ENCODE peak calls at places on chromosomes 7 and 10, in eight cellular contexts. One of them, this sample, is unnamed. For H3K4me1, the result is how much of the 10 kb centered on the place peaks cover.

GRCh38 chr7:139942686-139943085 is 113.6 kb downstream of the TBXAS1 start:
- DNase-seq in astrocyte: no peak
- DNase-seq in cardiac muscle cell: peak
- DNase-seq in upper lobe of right lung: no peak
- DNase-seq in heart left ventricle: no peak
- DNase-seq in A549: no peak
- DNase-seq in fibroblast of lung: no peak
- DNase-seq in mammary epithelial cell: no peak
- DNase-seq in this sample: no peak

GRCh38 chr10:77592946-77593636 is 44.5 kb downstream of the KCNMA1 start:
- DNase-seq in A549: peak
- DNase-seq in fibroblast of lung: peak
- DNase-seq in cardiac muscle cell: peak
- DNase-seq in astrocyte: peak
- DNase-seq in mammary epithelial cell: peak
- DNase-seq in upper lobe of right lung: no peak
- DNase-seq in heart left ventricle: no peak
- DNase-seq in this sample: no peak

GRCh38 chr10:98041352-98042043 is 11.1 kb upstream of the CRTAC1 start:
- DNase-seq in cardiac muscle cell: peak
- DNase-seq in fibroblast of lung: peak
- DNase-seq in mammary epithelial cell: peak
- DNase-seq in A549: peak
- DNase-seq in upper lobe of right lung: peak
- DNase-seq in astrocyte: peak
- DNase-seq in heart left ventricle: peak
- DNase-seq in this sample: peak

GRCh38 chr10:91380873-91381561 is 29.1 kb upstream of the HECTD2 start:
- DNase-seq in upper lobe of right lung: no peak
- DNase-seq in heart left ventricle: peak
- DNase-seq in fibroblast of lung: peak
- DNase-seq in A549: no peak
- DNase-seq in astrocyte: peak
- DNase-seq in cardiac muscle cell: peak
- DNase-seq in mammary epithelial cell: peak
- DNase-seq in this sample: no peak

GRCh38 chr10:84194424-84195043 is at the start of gene CDHR1:
- DNase-seq in A549: peak
- DNase-seq in cardiac muscle cell: peak
- DNase-seq in upper lobe of right lung: peak
- DNase-seq in heart left ventricle: no peak
- DNase-seq in fibroblast of lung: peak
- DNase-seq in astrocyte: no peak
- DNase-seq in mammary epithelial cell: no peak
- DNase-seq in this sample: peak

GRCh38 chr7:106139253-106140251 is 27.4 kb upstream of the SYPL1 start:
- DNase-seq in heart left ventricle: peak
- DNase-seq in astrocyte: peak
- DNase-seq in mammary epithelial cell: no peak
- DNase-seq in A549: no peak
- DNase-seq in cardiac muscle cell: peak
- DNase-seq in fibroblast of lung: peak
- DNase-seq in upper lobe of right lung: no peak
- DNase-seq in this sample: no peak

GRCh38 chr10:96334888-96335526 is 23.8 kb downstream of the OPALIN start:
- DNase-seq in A549: peak
- DNase-seq in astrocyte: peak
- DNase-seq in heart left ventricle: no peak
- DNase-seq in mammary epithelial cell: peak
- DNase-seq in fibroblast of lung: peak
- DNase-seq in cardiac muscle cell: peak
- DNase-seq in upper lobe of right lung: no peak
- DNase-seq in this sample: no peak

GRCh38 chr7:467393-467828 is 52.2 kb downstream of the PDGFA start:
- DNase-seq in heart left ventricle: no peak
- DNase-seq in upper lobe of right lung: no peak
- DNase-seq in fibroblast of lung: no peak
- DNase-seq in A549: no peak
- DNase-seq in cardiac muscle cell: no peak
- DNase-seq in astrocyte: no peak
- DNase-seq in mammary epithelial cell: no peak
- DNase-seq in this sample: no peak

GRCh38 chr7:15922002-15922401 is 235.5 kb upstream of the MEOX2 start:
- DNase-seq in heart left ventricle: no peak
- DNase-seq in A549: no peak
- DNase-seq in upper lobe of right lung: no peak
- DNase-seq in fibroblast of lung: no peak
- DNase-seq in cardiac muscle cell: no peak
- DNase-seq in mammary epithelial cell: no peak
- DNase-seq in astrocyte: no peak
- DNase-seq in this sample: no peak

GRCh38 chr10:14571866-14572507 is 202.7 kb downstream of the FAM107B start:
- DNase-seq in cardiac muscle cell: peak
- DNase-seq in upper lobe of right lung: peak
- DNase-seq in mammary epithelial cell: no peak
- DNase-seq in fibroblast of lung: peak
- DNase-seq in A549: peak
- DNase-seq in heart left ventricle: no peak
- DNase-seq in astrocyte: peak
- DNase-seq in this sample: peak

GRCh38 chr7:27901028-27901760 is 161.2 kb downstream of the TAX1BP1 start:
- DNase-seq in astrocyte: peak
- DNase-seq in A549: no peak
- DNase-seq in fibroblast of lung: peak
- DNase-seq in upper lobe of right lung: no peak
- DNase-seq in heart left ventricle: no peak
- DNase-seq in cardiac muscle cell: peak
- DNase-seq in mammary epithelial cell: peak
- DNase-seq in this sample: peak

GRCh38 chr7:138979988-138980574 is 1.1 kb downstream of the KIAA1549 start:
- DNase-seq in heart left ventricle: no peak
- DNase-seq in astrocyte: peak
- DNase-seq in cardiac muscle cell: peak
- DNase-seq in fibroblast of lung: peak
- DNase-seq in upper lobe of right lung: no peak
- DNase-seq in A549: no peak
- DNase-seq in mammary epithelial cell: peak
- DNase-seq in this sample: no peak

GRCh38 chr10:22682237-22683192 is 31.9 kb downstream of the PIP4K2A start:
- DNase-seq in cardiac muscle cell: peak
- DNase-seq in upper lobe of right lung: no peak
- DNase-seq in fibroblast of lung: peak
- DNase-seq in astrocyte: peak
- DNase-seq in heart left ventricle: no peak
- DNase-seq in A549: peak
- DNase-seq in mammary epithelial cell: peak
- DNase-seq in this sample: peak

GRCh38 chr10:130300608-130301025 is 164.4 kb downstream of the GLRX3 start:
- DNase-seq in cardiac muscle cell: peak
- DNase-seq in heart left ventricle: peak
- DNase-seq in mammary epithelial cell: no peak
- DNase-seq in A549: no peak
- DNase-seq in upper lobe of right lung: peak
- DNase-seq in fibroblast of lung: no peak
- DNase-seq in astrocyte: no peak
- DNase-seq in this sample: peak

GRCh38 chr7:132395375-132395774 is 180.9 kb downstream of the PLXNA4 start:
- DNase-seq in upper lobe of right lung: no peak
- DNase-seq in fibroblast of lung: no peak
- DNase-seq in A549: no peak
- DNase-seq in mammary epithelial cell: no peak
- DNase-seq in heart left ventricle: no peak
- DNase-seq in astrocyte: no peak
- DNase-seq in cardiac muscle cell: no peak
- DNase-seq in this sample: no peak

GRCh38 chr7:105457619-105458018 is 64.5 kb downstream of the PUS7 start:
- DNase-seq in upper lobe of right lung: no peak
- DNase-seq in astrocyte: no peak
- DNase-seq in cardiac muscle cell: no peak
- DNase-seq in A549: no peak
- DNase-seq in mammary epithelial cell: no peak
- DNase-seq in heart left ventricle: no peak
- DNase-seq in fibroblast of lung: no peak
- DNase-seq in this sample: no peak

GRCh38 chr7:38002689-38003088 is 82.2 kb downstream of the EPDR1 start:
- DNase-seq in astrocyte: no peak
- DNase-seq in mammary epithelial cell: no peak
- DNase-seq in cardiac muscle cell: no peak
- DNase-seq in A549: no peak
- DNase-seq in fibroblast of lung: no peak
- DNase-seq in heart left ventricle: no peak
- DNase-seq in upper lobe of right lung: no peak
- DNase-seq in this sample: no peak

GRCh38 chr7:76260171-76260703 is 42.2 kb upstream of the HSPB1 start:
- DNase-seq in A549: no peak
- DNase-seq in upper lobe of right lung: no peak
- DNase-seq in heart left ventricle: no peak
- DNase-seq in mammary epithelial cell: no peak
- DNase-seq in cardiac muscle cell: peak
- DNase-seq in fibroblast of lung: no peak
- DNase-seq in astrocyte: no peak
- DNase-seq in this sample: no peak

GRCh38 chr10:128029731-128030369 is 96.4 kb downstream of the MKI67 start:
- DNase-seq in heart left ventricle: no peak
- DNase-seq in cardiac muscle cell: no peak
- DNase-seq in A549: no peak
- DNase-seq in mammary epithelial cell: no peak
- DNase-seq in upper lobe of right lung: no peak
- DNase-seq in astrocyte: no peak
- DNase-seq in fibroblast of lung: no peak
- DNase-seq in this sample: no peak
- TF ChIP-seq CTCF in heart left ventricle: no peak
- TF ChIP-seq CTCF in cardiac muscle cell: no peak
- TF ChIP-seq CTCF in A549: no peak
- TF ChIP-seq CTCF in mammary epithelial cell: no peak
- TF ChIP-seq CTCF in upper lobe of right lung: no peak
- TF ChIP-seq CTCF in astrocyte: no peak
- TF ChIP-seq CTCF in fibroblast of lung: no peak
- TF ChIP-seq CTCF in this sample: no peak

GRCh38 chr7:11811709-11812108 is 20.3 kb downstream of the THSD7A start:
- DNase-seq in A549: no peak
- DNase-seq in mammary epithelial cell: no peak
- DNase-seq in upper lobe of right lung: no peak
- DNase-seq in fibroblast of lung: no peak
- DNase-seq in heart left ventricle: no peak
- DNase-seq in astrocyte: no peak
- DNase-seq in cardiac muscle cell: no peak
- DNase-seq in this sample: no peak

GRCh38 chr7:11807000-11807399 is 25.0 kb downstream of the THSD7A start:
- DNase-seq in A549: no peak
- DNase-seq in heart left ventricle: no peak
- DNase-seq in mammary epithelial cell: no peak
- DNase-seq in fibroblast of lung: no peak
- DNase-seq in cardiac muscle cell: no peak
- DNase-seq in astrocyte: no peak
- DNase-seq in upper lobe of right lung: no peak
- DNase-seq in this sample: no peak

DNA sequence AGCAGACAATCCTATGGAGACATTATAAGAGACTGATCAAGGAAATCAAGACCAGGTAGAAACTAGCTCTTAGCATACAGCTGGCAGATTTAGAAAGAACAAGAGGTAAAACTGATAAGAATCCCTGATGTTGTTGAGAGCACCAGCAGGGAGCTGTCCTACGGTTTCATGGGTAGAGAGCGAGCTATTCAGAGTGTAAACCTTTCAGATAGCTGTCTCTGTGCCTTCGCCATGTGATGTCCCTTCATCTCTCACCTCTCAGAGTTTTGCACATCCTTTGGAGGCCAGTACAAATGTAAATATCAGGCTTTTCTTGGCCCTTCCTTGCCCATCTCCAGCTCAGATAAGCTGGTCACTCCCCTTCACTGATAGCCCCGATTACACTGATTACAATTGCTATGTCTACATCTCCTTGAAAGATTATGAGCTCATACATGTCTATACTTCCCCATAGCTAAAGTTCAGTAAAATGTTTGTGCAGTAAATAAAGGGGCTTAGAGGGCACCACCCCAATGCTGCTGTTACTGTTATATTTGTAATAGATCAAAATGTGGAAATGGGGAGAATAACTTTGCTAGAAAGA is 21.9 kb downstream of the THSD7A start:
- DNase-seq in cardiac muscle cell: no peak
- DNase-seq in astrocyte: no peak
- DNase-seq in upper lobe of right lung: no peak
- DNase-seq in heart left ventricle: no peak
- DNase-seq in fibroblast of lung: no peak
- DNase-seq in mammary epithelial cell: no peak
- DNase-seq in A549: no peak
- DNase-seq in this sample: no peak
- H3K4me1 ChIP-seq in cardiac muscle cell: under half
- H3K4me1 ChIP-seq in astrocyte: under half
- H3K4me1 ChIP-seq in upper lobe of right lung: under half
- H3K4me1 ChIP-seq in heart left ventricle: under half
- H3K4me1 ChIP-seq in fibroblast of lung: under half
- H3K4me1 ChIP-seq in mammary epithelial cell: under half
- H3K4me1 ChIP-seq in A549: under half
- H3K4me1 ChIP-seq in this sample: under half

GRCh38 chr10:133230387-133231195 is 574 bp downstream of the UTF1 start:
- DNase-seq in cardiac muscle cell: no peak
- DNase-seq in mammary epithelial cell: no peak
- DNase-seq in A549: no peak
- DNase-seq in fibroblast of lung: no peak
- DNase-seq in astrocyte: no peak
- DNase-seq in upper lobe of right lung: peak
- DNase-seq in heart left ventricle: no peak
- DNase-seq in this sample: no peak
- H3K4me3 ChIP-seq in cardiac muscle cell: peak
- H3K4me3 ChIP-seq in mammary epithelial cell: no peak
- H3K4me3 ChIP-seq in A549: peak
- H3K4me3 ChIP-seq in fibroblast of lung: no peak
- H3K4me3 ChIP-seq in astrocyte: no peak
- H3K4me3 ChIP-seq in upper lobe of right lung: no peak
- H3K4me3 ChIP-seq in heart left ventricle: no peak
- H3K4me3 ChIP-seq in this sample: no peak

DNA sequence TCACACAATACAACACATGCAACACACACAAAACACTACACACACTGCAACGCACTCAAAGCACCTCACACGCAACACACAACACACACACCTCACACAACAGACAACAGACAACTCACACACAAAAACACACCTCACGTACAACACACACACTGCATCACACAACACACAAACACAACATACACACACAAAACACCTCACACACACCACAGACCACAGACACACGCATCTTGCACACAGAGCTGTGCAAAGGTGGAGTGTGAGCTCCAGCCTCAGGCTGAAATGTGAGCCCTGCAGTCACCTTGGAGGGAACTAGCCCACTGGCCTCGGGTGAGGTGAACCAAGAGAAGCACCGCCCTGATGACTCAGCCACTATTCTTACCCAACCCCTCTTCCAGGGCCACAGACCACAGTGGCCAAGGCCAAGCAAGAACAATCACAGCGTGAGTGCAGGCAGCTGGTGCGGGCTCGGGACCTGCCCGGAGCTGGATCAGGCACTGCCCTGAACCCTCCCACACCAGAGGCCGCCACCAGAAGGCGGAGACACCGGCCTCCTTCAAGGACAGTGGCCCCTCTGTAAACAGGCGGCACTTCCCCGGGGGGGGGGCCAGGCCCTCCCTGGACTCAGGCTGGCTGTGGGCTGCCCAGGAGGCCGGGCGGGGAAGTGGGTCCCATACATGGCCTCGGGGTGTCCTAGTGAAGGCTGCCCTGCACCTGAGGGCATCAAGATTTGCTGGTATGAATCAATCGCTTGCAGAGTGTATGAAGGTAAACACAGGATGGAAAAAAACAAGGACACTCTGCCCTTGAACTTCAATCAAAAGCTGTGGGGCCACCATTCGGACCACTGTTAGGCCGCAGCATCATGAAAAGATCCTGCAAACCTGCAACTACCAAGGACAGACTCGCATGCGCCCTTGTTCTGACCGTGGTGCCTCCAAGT is 106.7 kb downstream of the TNS3 start:
- DNase-seq in mammary epithelial cell: peak
- DNase-seq in cardiac muscle cell: peak
- DNase-seq in upper lobe of right lung: peak
- DNase-seq in A549: peak
- DNase-seq in heart left ventricle: peak
- DNase-seq in astrocyte: peak
- DNase-seq in fibroblast of lung: peak
- DNase-seq in this sample: no peak
- TF ChIP-seq CTCF in mammary epithelial cell: no peak
- TF ChIP-seq CTCF in cardiac muscle cell: peak
- TF ChIP-seq CTCF in upper lobe of right lung: peak
- TF ChIP-seq CTCF in A549: no peak
- TF ChIP-seq CTCF in heart left ventricle: no peak
- TF ChIP-seq CTCF in astrocyte: no peak
- TF ChIP-seq CTCF in fibroblast of lung: peak
- TF ChIP-seq CTCF in this sample: no peak